ENCODE peak calls at places on chromosomes 3 and 15, in nine cellular contexts. U is heart right ventricle; C is gastrocnemius medialis; D is GM13976; B is retina; J is uterus; A is activated CD8-positive, alpha-beta T cell treated with anti-CD3 and anti-CD28 coated beads for 36 hours; W is endothelial cell; Z is NCI-H2029 treated with DMSO at 0.1 percent for 48 hours. F is an unnamed sample.

GRCh38 chr15:22878103-22878502 is 39.6 kb downstream of the NIPA2 start:
- DNase-seq in D (no peak), B (no peak), Z (no peak), W (no peak), C (no peak), U (no peak), A (no peak), J (no peak), F (no peak)

GRCh38 chr15:92930776-92931175 is 30.7 kb downstream of the CHD2 start:
- DNase-seq in B (no peak), A (no peak), Z (no peak), J (no peak), U (no peak), W (no peak), D (no peak), C (peak), F (no peak)

GRCh38 chr3:183664913-183665381 is 29.5 kb downstream of the KLHL24 start:
- DNase-seq in U (no peak), W (no peak), C (no peak), Z (no peak), A (no peak), B (no peak), J (no peak), D (no peak), F (no peak)

GRCh38 chr15:38038659-38039442 is 104.4 kb downstream of the TMCO5A start:
- DNase-seq in B (no peak), C (no peak), U (no peak), W (no peak), D (no peak), J (no peak), A (no peak), Z (no peak), F (no peak)

GRCh38 chr3:124510290-124510689 is 220.0 kb upstream of the UMPS start:
- DNase-seq in J (no peak), A (no peak), U (no peak), B (no peak), Z (no peak), W (no peak), D (no peak), C (no peak), F (no peak)

GRCh38 chr15:101121511-101122090 is 130.2 kb downstream of the CHSY1 start:
- DNase-seq in D (peak), C (peak), W (peak), J (peak), U (peak), B (peak), Z (no peak), A (peak), F (no peak)

GRCh38 chr3:17972030-17972429 is 229.6 kb upstream of the TBC1D5 start:
- DNase-seq in Z (no peak), J (no peak), B (no peak), C (no peak), A (no peak), U (no peak), D (no peak), W (no peak), F (no peak)

GRCh38 chr3:79910337-79910736 is 142.5 kb upstream of the ROBO1 start:
- DNase-seq in C (no peak), W (no peak), Z (no peak), U (no peak), A (no peak), D (no peak), B (no peak), J (no peak), F (no peak)

GRCh38 chr15:90845201-90845949 is 23.0 kb upstream of the FURIN start:
- DNase-seq in W (no peak), D (peak), B (no peak), C (peak), U (no peak), J (no peak), A (peak), Z (no peak), F (no peak)

GRCh38 chr3:104825116-104825515 is 541.6 kb upstream of the ALCAM start:
- DNase-seq in Z (no peak), A (no peak), D (no peak), C (no peak), U (no peak), B (peak), W (no peak), J (no peak), F (no peak)

GRCh38 chr3:155631323-155632019 is 113.4 kb downstream of the PLCH1 start:
- DNase-seq in J (no peak), D (no peak), C (no peak), W (no peak), B (no peak), Z (peak), U (no peak), A (no peak), F (no peak)